ENCODE peak calls at places on chromosomes 5 and 9, in eight cellular contexts. L, T, B, S, J, Z, K and I are unnamed samples. For H3K27me3, the result is how much of the 10 kb centered on the place peaks cover.

GRCh38 chr9:79057576-79057975 is 514.2 kb upstream of the TLE4 start:
- DNase-seq in L (no peak), T (no peak), B (no peak), S (no peak), J (no peak), Z (no peak), K (no peak), I (no peak)

GRCh38 chr9:73200694-73201432 is 49.2 kb downstream of the ANXA1 start:
- DNase-seq in L (no peak), T (no peak), B (no peak), S (no peak), J (no peak), Z (no peak), K (no peak), I (no peak)

GRCh38 chr9:126862461-126862830 is 2.0 kb downstream of the ZBTB34 start:
- DNase-seq in L (no peak), T (no peak), B (no peak), S (no peak), J (no peak), Z (no peak), K (no peak), I (no peak)

GRCh38 chr9:37377688-37378612 is 44.5 kb upstream of the GRHPR start:
- DNase-seq in L (no peak), T (no peak), B (no peak), S (no peak), J (no peak), Z (no peak), K (no peak), I (no peak)

GRCh38 chr5:172696171-172696849 is 55.2 kb downstream of the NEURL1B start:
- DNase-seq in L (no peak), T (no peak), B (no peak), S (no peak), J (no peak), Z (peak), K (peak), I (no peak)

GRCh38 chr9:80811003-80811402 is 878.3 kb downstream of the TLE1 start:
- DNase-seq in L (peak), T (no peak), B (no peak), S (no peak), J (no peak), Z (no peak), K (no peak), I (no peak)

GRCh38 chr9:133371261-133371711 is 4.6 kb downstream of the SURF4 start:
- DNase-seq in L (no peak), T (no peak), B (no peak), S (no peak), J (no peak), Z (no peak), K (no peak), I (peak)

GRCh38 chr5:107817436-107817835 is 146.7 kb upstream of the EFNA5 start:
- DNase-seq in L (no peak), T (no peak), B (no peak), S (no peak), J (no peak), Z (no peak), K (no peak), I (no peak)

GRCh38 chr5:113276001-113276400 is 158.8 kb downstream of the TSSK1B start:
- DNase-seq in L (no peak), T (no peak), B (no peak), S (no peak), J (no peak), Z (no peak), K (no peak), I (no peak)

GRCh38 chr5:150469718-150470470 is 20.4 kb upstream of the RPS14 start:
- DNase-seq in L (peak), T (no peak), B (no peak), S (no peak), J (no peak), Z (no peak), K (no peak), I (no peak)

GRCh38 chr9:99169086-99169485 is 52.7 kb downstream of the ALG2 start:
- DNase-seq in L (no peak), T (no peak), B (no peak), S (no peak), J (no peak), Z (no peak), K (no peak), I (no peak)

GRCh38 chr9:27377147-27377807 is 80.3 kb upstream of the EQTN start:
- DNase-seq in L (no peak), T (no peak), B (no peak), S (no peak), J (no peak), Z (no peak), K (no peak), I (no peak)

GRCh38 chr5:62582198-62582597 is 3.6 kb downstream of the LRRC70 start:
- DNase-seq in L (no peak), T (no peak), B (no peak), S (no peak), J (no peak), Z (no peak), K (no peak), I (no peak)

GRCh38 chr9:70205366-70206020 is 53.3 kb upstream of the SMC5 start:
- DNase-seq in L (peak), T (peak), B (no peak), S (no peak), J (no peak), Z (no peak), K (no peak), I (no peak)

GRCh38 chr5:142360051-142360498 is 35.3 kb upstream of the SPRY4 start:
- DNase-seq in L (no peak), T (no peak), B (no peak), S (no peak), J (no peak), Z (no peak), K (no peak), I (no peak)

GRCh38 chr9:131330814-131331600 is 41.5 kb downstream of the PLPP7 start:
- DNase-seq in L (no peak), T (no peak), B (peak), S (peak), J (peak), Z (no peak), K (no peak), I (peak)

GRCh38 chr5:180034564-180034963 is 37.0 kb downstream of the RNF130 start:
- DNase-seq in L (peak), T (no peak), B (no peak), S (no peak), J (no peak), Z (no peak), K (no peak), I (no peak)

GRCh38 chr5:98587166-98587565 is 186.3 kb upstream of the RGMB start:
- DNase-seq in L (no peak), T (no peak), B (no peak), S (no peak), J (no peak), Z (no peak), K (no peak), I (no peak)

GRCh38 chr9:127917603-127918002 is 762 bp upstream of the ST6GALNAC4 start:
- DNase-seq in L (no peak), T (no peak), B (no peak), S (no peak), J (no peak), Z (no peak), K (no peak), I (peak)

GRCh38 chr5:124649548-124650501 is 96.6 kb downstream of the ZNF608 start:
- DNase-seq in L (no peak), T (peak), B (peak), S (no peak), J (no peak), Z (peak), K (peak), I (peak)

GRCh38 chr5:109553826-109554225 is 135.9 kb upstream of the MAN2A1 start:
- DNase-seq in L (peak), T (no peak), B (no peak), S (no peak), J (no peak), Z (no peak), K (no peak), I (no peak)

GRCh38 chr5:83608122-83608521 is 112.5 kb downstream of the HAPLN1 start:
- DNase-seq in L (no peak), T (no peak), B (no peak), S (peak), J (peak), Z (no peak), K (no peak), I (no peak)

GRCh38 chr5:174532453-174533126 is 191.8 kb upstream of the MSX2 start:
- DNase-seq in L (peak), T (peak), B (peak), S (peak), J (peak), Z (peak), K (peak), I (peak)

GRCh38 chr5:55750499-55750898 is 12.6 kb downstream of the DDX4 start:
- DNase-seq in L (no peak), T (no peak), B (no peak), S (no peak), J (no peak), Z (no peak), K (no peak), I (no peak)

GRCh38 chr5:77641963-77642589 is 3.6 kb upstream of the OTP start:
- DNase-seq in L (no peak), T (no peak), B (no peak), S (no peak), J (no peak), Z (no peak), K (no peak), I (no peak)

GRCh38 chr5:77639624-77640023 is 1.1 kb upstream of the OTP start:
- DNase-seq in L (no peak), T (no peak), B (no peak), S (no peak), J (no peak), Z (no peak), K (no peak), I (no peak)

GRCh38 chr5:77641397-77641943 is 3.0 kb upstream of the OTP start:
- DNase-seq in L (no peak), T (no peak), B (no peak), S (no peak), J (no peak), Z (no peak), K (no peak), I (no peak)

GRCh38 chr5:77638763-77639451 is 394 bp upstream of the OTP start:
- DNase-seq in L (no peak), T (no peak), B (no peak), S (no peak), J (no peak), Z (no peak), K (no peak), I (no peak)

GRCh38 chr5:77640577-77641396 is 2.3 kb upstream of the OTP start:
- DNase-seq in L (no peak), T (no peak), B (no peak), S (no peak), J (no peak), Z (no peak), K (no peak), I (no peak)
- H3K27me3 ChIP-seq in L (half or more), T (half or more), B (half or more), S (half or more), J (half or more), Z (under half), K (under half), I (half or more)

GRCh38 chr9:35981704-35982103 is 23.8 kb upstream of the OR2S2 start:
- DNase-seq in L (no peak), T (no peak), B (no peak), S (no peak), J (no peak), Z (no peak), K (no peak), I (no peak)
- H3K27me3 ChIP-seq in L (half or more), T (under half), B (under half), S (under half), J (under half), Z (under half), K (under half), I (under half)

DNA sequence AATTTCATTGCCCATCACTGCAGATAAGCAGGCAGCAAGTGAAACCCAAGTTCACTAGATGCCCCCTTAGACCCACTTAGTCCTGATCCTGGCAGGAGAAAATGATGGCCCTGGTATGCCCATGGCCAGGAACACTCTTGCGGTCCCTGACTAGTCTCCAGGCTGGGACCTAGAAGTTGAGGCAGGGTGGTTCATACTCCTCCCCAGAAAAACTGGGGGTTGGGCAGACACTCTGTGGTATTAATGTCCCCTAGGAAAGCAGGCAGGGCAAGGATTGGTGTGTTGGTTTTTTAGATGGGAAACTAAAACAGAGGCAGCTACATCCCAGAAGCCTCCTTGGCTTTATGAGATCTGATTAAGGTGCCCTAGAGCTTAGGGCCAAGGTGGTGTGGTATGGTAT is 13.1 kb downstream of the LHX6 start:
- DNase-seq in L (no peak), T (no peak), B (no peak), S (no peak), J (no peak), Z (no peak), K (no peak), I (no peak)
- H3K27me3 ChIP-seq in L (half or more), T (half or more), B (half or more), S (half or more), J (half or more), Z (under half), K (under half), I (half or more)

DNA sequence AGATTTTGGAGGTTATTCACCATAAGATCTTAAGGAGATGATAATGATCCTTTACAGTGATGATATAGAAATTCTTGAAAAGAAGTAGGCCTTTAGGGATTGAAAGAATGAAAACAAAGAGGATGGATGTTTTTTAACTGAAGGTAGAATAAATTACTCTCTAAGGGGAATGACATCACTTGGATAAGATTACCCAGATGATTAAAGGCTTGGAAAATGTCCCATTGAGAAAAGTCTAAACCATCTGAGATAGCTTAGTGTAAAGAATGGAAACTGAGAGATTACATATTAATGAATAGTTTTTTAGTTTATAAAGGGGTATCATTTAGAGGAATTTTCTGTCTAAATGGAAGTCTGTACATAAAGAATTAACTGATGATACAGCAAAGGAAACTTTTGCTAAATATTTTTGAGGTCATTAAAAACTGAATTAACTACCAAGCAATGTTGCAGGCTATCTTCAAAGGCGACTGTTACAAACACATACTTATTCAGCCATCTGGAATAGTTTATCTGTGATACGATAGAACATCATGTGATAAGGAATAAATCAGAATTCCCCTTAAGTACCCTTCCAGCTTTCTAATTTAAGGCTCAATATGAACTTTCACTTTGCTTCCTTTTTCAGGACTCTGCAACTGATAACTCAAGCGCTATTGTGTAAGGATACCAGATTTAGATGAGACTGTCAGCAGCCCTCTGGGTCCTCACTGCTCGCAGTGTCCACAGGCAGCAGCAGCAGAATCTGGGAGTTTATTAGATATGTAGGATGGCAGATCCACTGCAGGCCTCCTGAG is 416.1 kb downstream of the SPATA31D1 start:
- DNase-seq in L (no peak), T (no peak), B (no peak), S (no peak), J (no peak), Z (no peak), K (no peak), I (no peak)
- H3K27me3 ChIP-seq in L (under half), T (under half), B (under half), S (under half), J (under half), Z (under half), K (under half), I (under half)

DNA sequence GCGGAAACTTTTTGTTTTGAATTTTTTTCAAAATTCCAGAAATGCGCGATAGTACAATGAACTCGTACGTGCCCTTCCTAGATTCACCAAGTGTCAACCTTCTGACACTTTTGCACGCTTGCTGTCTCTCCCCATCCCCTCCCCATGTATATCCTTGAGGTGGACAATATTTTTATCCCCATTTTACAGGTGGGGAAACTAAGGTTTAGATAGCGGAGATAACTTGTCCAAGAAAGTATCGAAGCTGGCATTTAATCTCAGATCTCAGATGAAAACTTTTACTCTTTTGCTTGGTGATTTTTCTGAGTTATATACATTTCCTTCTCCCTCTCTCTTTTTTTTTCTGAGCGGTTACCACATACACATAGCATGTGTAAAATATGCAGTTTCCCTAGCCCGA is 34.6 kb downstream of the LHX2 start:
- DNase-seq in L (no peak), T (no peak), B (no peak), S (no peak), J (no peak), Z (no peak), K (no peak), I (no peak)
- H3K27me3 ChIP-seq in L (half or more), T (under half), B (under half), S (under half), J (under half), Z (under half), K (under half), I (half or more)